ENCODE peak calls at places on chromosomes 2 and 18, in six cellular contexts. N, K, C, S, A and G are unnamed samples.

GRCh38 chr2:24886114-24886501 is 33.9 kb downstream of the ADCY3 start:
- DNase-seq in N (no peak), K (no peak), C (no peak), S (no peak), A (no peak), G (no peak)

GRCh38 chr2:172345951-172346555 is 81.3 kb upstream of the ITGA6 start:
- DNase-seq in N (no peak), K (no peak), C (no peak), S (no peak), A (no peak), G (no peak)

GRCh38 chr2:51813245-51813644 is 781.3 kb upstream of the NRXN1 start:
- DNase-seq in N (no peak), K (no peak), C (no peak), S (no peak), A (no peak), G (no peak)

GRCh38 chr18:13530879-13531387 is 195.4 kb downstream of the FAM210A start:
- DNase-seq in N (peak), K (no peak), C (no peak), S (peak), A (peak), G (peak)

GRCh38 chr18:45237639-45238038 is 377.6 kb upstream of the SLC14A2 start:
- DNase-seq in N (no peak), K (no peak), C (no peak), S (no peak), A (no peak), G (no peak)

GRCh38 chr2:230067990-230068657 is 600 bp downstream of the SLC16A14 start:
- DNase-seq in N (peak), K (peak), C (peak), S (peak), A (peak), G (peak)

GRCh38 chr2:55054476-55054875 is 4.2 kb upstream of the RTN4 start:
- DNase-seq in N (no peak), K (peak), C (no peak), S (no peak), A (no peak), G (no peak)

GRCh38 chr2:154133823-154134222 is 262.1 kb downstream of the GALNT13 start:
- DNase-seq in N (no peak), K (no peak), C (no peak), S (no peak), A (no peak), G (no peak)

GRCh38 chr2:217826505-217826904 is 176.3 kb downstream of the TNS1 start:
- DNase-seq in N (peak), K (no peak), C (no peak), S (no peak), A (no peak), G (peak)

GRCh38 chr2:53498210-53498609 is 269.4 kb upstream of the CHAC2 start:
- DNase-seq in N (no peak), K (no peak), C (no peak), S (no peak), A (no peak), G (no peak)

GRCh38 chr2:156279446-156279845 is 53.1 kb downstream of the NR4A2 start:
- DNase-seq in N (no peak), K (no peak), C (no peak), S (no peak), A (no peak), G (no peak)

GRCh38 chr2:64866797-64867196 is 122.4 kb upstream of the SLC1A4 start:
- DNase-seq in N (no peak), K (no peak), C (peak), S (peak), A (no peak), G (peak)

GRCh38 chr2:158973511-158973956 is 5.1 kb downstream of the TANC1 start:
- DNase-seq in N (no peak), K (no peak), C (no peak), S (no peak), A (no peak), G (no peak)

GRCh38 chr2:46796031-46796430 is 119.6 kb downstream of the MCFD2 start:
- DNase-seq in N (no peak), K (no peak), C (no peak), S (no peak), A (no peak), G (no peak)

GRCh38 chr18:63979409-63979908 is 9.6 kb downstream of the SERPINB8 start:
- DNase-seq in N (peak), K (peak), C (peak), S (peak), A (peak), G (no peak)

GRCh38 chr2:65064728-65065552 is 8.7 kb downstream of the CEP68 start:
- DNase-seq in N (peak), K (peak), C (peak), S (peak), A (peak), G (peak)

GRCh38 chr2:137700681-137701080 is 263.6 kb upstream of the HNMT start:
- DNase-seq in N (no peak), K (no peak), C (no peak), S (no peak), A (no peak), G (no peak)